ENCODE peak calls at places on chromosomes 2 and 18, in six cellular contexts. G is pancreas, B is endodermal cell, Q is astrocyte of the spinal cord, K is BJ, J is fibroblast of mammary gland. U is an unnamed sample.

GRCh38 chr2:20522311-20522710 is 75.4 kb downstream of the RHOB start:
- DNase-seq in G (no peak), B (no peak), Q (no peak), K (no peak), J (no peak), U (no peak)

GRCh38 chr2:21599417-21599816 is 475.6 kb downstream of the TDRD15 start:
- DNase-seq in G (no peak), B (no peak), Q (no peak), K (no peak), J (no peak), U (no peak)

GRCh38 chr2:56473524-56473923 is 289.7 kb downstream of the CCDC85A start:
- DNase-seq in G (no peak), B (no peak), Q (no peak), K (no peak), J (no peak), U (no peak)

GRCh38 chr2:180705122-180705521 is 275.3 kb upstream of the UBE2E3 start:
- DNase-seq in G (no peak), B (no peak), Q (peak; percentile 26), K (no peak), J (peak; percentile 61), U (no peak)

GRCh38 chr18:1848716-1849115 is 722.6 kb downstream of the METTL4 start:
- DNase-seq in G (no peak), B (no peak), Q (peak; percentile 7), K (no peak), J (no peak), U (no peak)

GRCh38 chr2:64750817-64751285 is 97.1 kb upstream of the SERTAD2 start:
- DNase-seq in G (peak; percentile 99), B (peak; percentile 99), Q (peak; percentile 100), K (peak; percentile 99), J (peak; percentile 99), U (peak; percentile 92)

GRCh38 chr2:38743672-38744398 is 7.3 kb downstream of the SRSF7 start:
- DNase-seq in G (no peak), B (no peak), Q (no peak), K (no peak), J (no peak), U (no peak)

GRCh38 chr2:167988296-167988695 is 259.1 kb downstream of the STK39 start:
- DNase-seq in G (no peak), B (no peak), Q (no peak), K (no peak), J (no peak), U (no peak)

GRCh38 chr18:32714571-32715148 is 58.2 kb downstream of the KLHL14 start:
- DNase-seq in G (peak; percentile 60), B (peak; percentile 84), Q (peak; percentile 78), K (no peak), J (peak; percentile 69), U (no peak)

GRCh38 chr2:62404948-62405347 is 101.0 kb downstream of the TMEM17 start:
- DNase-seq in G (no peak), B (no peak), Q (no peak), K (no peak), J (no peak), U (no peak)

GRCh38 chr2:99285521-99285920 is 15.5 kb downstream of the LYG1 start:
- DNase-seq in G (no peak), B (no peak), Q (no peak), K (no peak), J (no peak), U (no peak)

GRCh38 chr2:169782513-169782912 is 16.2 kb upstream of the SSB start:
- DNase-seq in G (no peak), B (no peak), Q (no peak), K (no peak), J (no peak), U (no peak)

GRCh38 chr2:77397763-77398162 is 124.4 kb downstream of the LRRTM4 start:
- DNase-seq in G (no peak), B (no peak), Q (no peak), K (no peak), J (no peak), U (no peak)

GRCh38 chr2:191302459-191303155 is 57.4 kb downstream of the MYO1B start:
- DNase-seq in G (no peak), B (peak; percentile 69), Q (no peak), K (no peak), J (peak; percentile 27), U (no peak)

GRCh38 chr2:14072338-14072737 is 560.2 kb upstream of the LRATD1 start:
- DNase-seq in G (no peak), B (no peak), Q (peak; percentile 13), K (no peak), J (peak; percentile 2), U (no peak)

GRCh38 chr2:127647242-127648190 is 1.6 kb downstream of the GPR17 start:
- DNase-seq in G (no peak), B (no peak), Q (peak; percentile 24), K (no peak), J (no peak), U (no peak)

GRCh38 chr2:241223211-241224067 is 35.0 kb downstream of the ANO7 start:
- DNase-seq in G (no peak), B (no peak), Q (no peak), K (no peak), J (no peak), U (no peak)

GRCh38 chr2:64537991-64538390 is 13.9 kb downstream of the AFTPH start:
- DNase-seq in G (no peak), B (no peak), Q (peak; percentile 39), K (no peak), J (peak; percentile 33), U (no peak)

GRCh38 chr2:97646977-97647376 is 1.1 kb downstream of the COX5B start:
- DNase-seq in G (no peak), B (no peak), Q (no peak), K (no peak), J (no peak), U (no peak)

GRCh38 chr2:66431840-66432511 is 2.9 kb upstream of the MEIS1 start:
- DNase-seq in G (no peak), B (peak; percentile 65), Q (no peak), K (no peak), J (peak; percentile 40), U (no peak)

GRCh38 chr18:79765491-79766245 is 32.1 kb upstream of the KCNG2 start:
- DNase-seq in G (no peak), B (peak; percentile 30), Q (no peak), K (peak; percentile 3), J (peak; percentile 82), U (peak; percentile 3)

GRCh38 chr18:63022429-63023022 is 297.0 kb downstream of the BCL2 start:
- DNase-seq in G (no peak), B (peak; percentile 91), Q (no peak), K (no peak), J (no peak), U (no peak)

GRCh38 chr2:147433822-147434221 is 411.0 kb upstream of the ACVR2A start:
- DNase-seq in G (peak; percentile 75), B (no peak), Q (no peak), K (no peak), J (no peak), U (no peak)

GRCh38 chr2:23221901-23222300 is 163.1 kb upstream of the KLHL29 start:
- DNase-seq in G (no peak), B (peak; percentile 20), Q (no peak), K (no peak), J (no peak), U (no peak)
- TF ChIP-seq CTCF in G (no peak), B (no peak), Q (no peak), K (no peak), J (no peak), U (no peak)

GRCh38 chr2:231043796-231044195 is 6.5 kb downstream of the C2orf72 start:
- DNase-seq in G (no peak), B (no peak), Q (no peak), K (no peak), J (no peak), U (no peak)
- TF ChIP-seq CTCF in G (no peak), B (no peak), Q (no peak), K (no peak), J (no peak), U (no peak)

GRCh38 chr2:206970589-206971375 is 31.5 kb downstream of the CPO start:
- DNase-seq in G (no peak), B (no peak), Q (no peak), K (no peak), J (no peak), U (no peak)

GRCh38 chr2:206969192-206969591 is 29.9 kb downstream of the CPO start:
- DNase-seq in G (no peak), B (no peak), Q (no peak), K (no peak), J (no peak), U (no peak)

GRCh38 chr2:206962966-206963365 is 23.6 kb downstream of the CPO start:
- DNase-seq in G (no peak), B (no peak), Q (no peak), K (no peak), J (no peak), U (no peak)

GRCh38 chr2:206971805-206972204 is 32.5 kb downstream of the CPO start:
- DNase-seq in G (no peak), B (no peak), Q (no peak), K (peak; percentile 35), J (peak; percentile 81), U (no peak)

GRCh38 chr2:206968139-206969086 is 29.1 kb downstream of the CPO start:
- DNase-seq in G (no peak), B (no peak), Q (peak; percentile 49), K (no peak), J (peak; percentile 70), U (no peak)
- TF ChIP-seq CTCF in G (no peak), B (no peak), Q (no peak), K (no peak), J (no peak), U (no peak)

GRCh38 chr2:96261328-96262003 is 4.3 kb downstream of the TMEM127 start:
- DNase-seq in G (no peak), B (no peak), Q (no peak), K (no peak), J (no peak), U (no peak)

GRCh38 chr2:96262306-96262705 is 3.5 kb downstream of the TMEM127 start:
- DNase-seq in G (no peak), B (no peak), Q (no peak), K (no peak), J (no peak), U (no peak)

GRCh38 chr2:96258393-96259022 is 7.3 kb downstream of the TMEM127 start:
- DNase-seq in G (no peak), B (no peak), Q (no peak), K (no peak), J (no peak), U (no peak)

GRCh38 chr2:96259497-96259921 is 6.3 kb downstream of the TMEM127 start:
- DNase-seq in G (peak; percentile 79), B (no peak), Q (no peak), K (no peak), J (no peak), U (no peak)

DNA sequence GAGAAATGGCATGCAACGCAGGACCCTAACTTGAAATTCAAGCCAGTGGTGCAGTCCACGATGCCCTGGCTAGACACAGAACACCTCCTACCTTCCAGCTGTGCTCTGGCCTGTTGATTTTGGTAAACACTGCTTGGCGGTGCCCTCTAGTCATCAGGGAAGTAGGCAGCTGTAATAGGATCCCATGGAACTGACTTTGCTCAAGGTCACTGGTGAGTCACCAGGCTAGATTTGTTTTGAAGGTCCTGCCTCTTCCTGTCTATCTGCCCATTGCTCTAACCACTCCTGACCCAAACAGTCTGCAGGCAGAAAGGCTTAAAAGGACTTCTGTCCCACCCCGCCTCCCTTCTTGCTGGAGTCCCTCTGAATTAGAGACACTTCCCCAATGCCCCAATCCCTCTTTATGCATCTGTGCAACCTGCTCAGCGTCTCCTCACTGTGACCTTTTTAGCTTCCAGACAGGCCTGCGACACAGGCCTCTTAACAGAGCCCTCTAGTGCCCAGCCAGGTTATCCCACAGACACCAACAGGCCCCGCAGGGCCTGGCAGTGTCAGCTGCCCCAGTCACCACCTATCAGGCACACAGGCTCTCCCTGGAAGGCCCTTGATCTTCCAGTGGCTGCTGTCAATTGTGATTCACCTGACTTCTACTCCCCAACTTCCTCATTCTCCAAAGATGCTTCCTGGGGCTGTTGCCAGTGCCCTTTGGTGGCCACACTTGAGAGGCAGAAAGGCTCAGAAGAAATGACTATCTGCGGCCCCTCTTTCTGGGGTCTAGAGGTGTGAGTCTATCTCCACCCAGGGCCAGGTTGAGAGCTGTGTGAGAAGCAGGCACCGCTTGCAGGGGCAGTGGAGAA is 5.2 kb downstream of the TMEM127 start:
- DNase-seq in G (peak; percentile 90), B (peak; percentile 91), Q (peak; percentile 84), K (peak; percentile 50), J (peak; percentile 94), U (no peak)
- TF ChIP-seq CTCF in G (no peak), B (peak; percentile 73), Q (peak; percentile 45), K (peak; percentile 52), J (peak; percentile 41), U (no peak)